ENCODE peak calls at places on chromosomes 1 and 21, in seven cellular contexts. J is gastrocnemius medialis; A is stomach; M is pancreas; Y is lower lobe of right lung; U is CD8-positive, alpha-beta T cell; Q is uterus. Z is an unnamed sample. For H3K9me3 and H3K36me3, the result is how much of the 10 kb centered on the place peaks cover.

GRCh38 chr1:231100393-231100792 is 60.3 kb upstream of the FAM89A start:
- DNase-seq in Y (no peak), J (no peak), U (no peak), M (no peak), Q (no peak), A (no peak), Z (no peak)

GRCh38 chr1:41380979-41381690 is 19.9 kb downstream of the FOXO6 start:
- DNase-seq in Q (peak), A (peak), J (no peak), M (peak), U (peak), Y (no peak), Z (no peak)

GRCh38 chr1:54359393-54360162 is 46.6 kb downstream of the SSBP3 start:
- DNase-seq in J (no peak), Y (no peak), U (no peak), M (no peak), Q (no peak), A (no peak), Z (no peak)

GRCh38 chr1:19338323-19338762 is 26.2 kb downstream of the SLC66A1 start:
- DNase-seq in U (no peak), A (no peak), Y (no peak), M (peak), J (no peak), Q (no peak), Z (peak)

GRCh38 chr1:42933060-42933586 is 25.5 kb downstream of the SLC2A1 start:
- DNase-seq in M (no peak), Q (no peak), U (no peak), Y (no peak), J (no peak), A (no peak), Z (no peak)

GRCh38 chr21:45505416-45506021 is 36.7 kb downstream of the SLC19A1 start:
- DNase-seq in U (peak), M (no peak), A (peak), Q (no peak), Y (peak), J (no peak), Z (peak)

GRCh38 chr1:177568702-177569101 is 397.9 kb downstream of the BRINP2 start:
- DNase-seq in U (no peak), J (no peak), M (no peak), Y (no peak), A (no peak), Q (no peak), Z (no peak)

GRCh38 chr1:212129781-212130180 is 94.2 kb downstream of the DTL start:
- DNase-seq in U (no peak), Y (no peak), J (no peak), Q (no peak), A (no peak), M (no peak), Z (no peak)

GRCh38 chr1:22814176-22815042 is 103.8 kb downstream of the EPHB2 start:
- DNase-seq in Q (peak), Y (peak), U (no peak), A (no peak), J (no peak), M (peak), Z (no peak)

GRCh38 chr1:185474440-185475149 is 157.6 kb upstream of the IVNS1ABP start:
- DNase-seq in M (no peak), U (peak), J (no peak), A (no peak), Y (no peak), Q (no peak), Z (no peak)

GRCh38 chr1:47984175-47984789 is 12.9 kb downstream of the TRABD2B start:
- DNase-seq in M (no peak), J (no peak), Q (no peak), U (no peak), Y (no peak), A (no peak), Z (no peak)

GRCh38 chr1:203328714-203329122 is 22.2 kb downstream of the FMOD start:
- DNase-seq in U (no peak), A (peak), Y (no peak), J (no peak), Q (no peak), M (peak), Z (peak)

GRCh38 chr1:23957096-23957495 is 2.5 kb upstream of the PNRC2 start:
- DNase-seq in A (peak), Q (no peak), Y (peak), J (no peak), M (peak), U (no peak), Z (peak)

GRCh38 chr1:173430707-173431662 is 46.1 kb upstream of the PRDX6 start:
- DNase-seq in J (peak), Y (peak), A (peak), U (peak), M (peak), Q (peak), Z (peak)

GRCh38 chr1:190747643-190748186 is 270.1 kb upstream of the BRINP3 start:
- DNase-seq in A (no peak), Q (no peak), M (no peak), U (no peak), J (no peak), Y (no peak), Z (no peak)

GRCh38 chr1:27763358-27763757 is 9.7 kb upstream of the STX12 start:
- DNase-seq in Y (no peak), U (no peak), J (no peak), A (no peak), Q (no peak), M (no peak), Z (no peak)

GRCh38 chr1:203686091-203686632 is 59.5 kb downstream of the ATP2B4 start:
- DNase-seq in M (no peak), Y (no peak), A (no peak), J (no peak), U (no peak), Q (no peak), Z (no peak)

GRCh38 chr1:46617108-46617694 is 590 bp upstream of the MOB3C start:
- DNase-seq in Y (no peak), M (no peak), U (no peak), J (no peak), Q (no peak), A (no peak), Z (no peak)

GRCh38 chr1:2991753-2992495 is 29.3 kb upstream of the ACTRT2 start:
- DNase-seq in J (no peak), Q (no peak), A (no peak), M (no peak), U (no peak), Y (no peak), Z (no peak)
- H3K9me3 ChIP-seq in J (under half), Q (under half), A (under half), M (under half), U (under half), Y (under half), Z (under half)

DNA sequence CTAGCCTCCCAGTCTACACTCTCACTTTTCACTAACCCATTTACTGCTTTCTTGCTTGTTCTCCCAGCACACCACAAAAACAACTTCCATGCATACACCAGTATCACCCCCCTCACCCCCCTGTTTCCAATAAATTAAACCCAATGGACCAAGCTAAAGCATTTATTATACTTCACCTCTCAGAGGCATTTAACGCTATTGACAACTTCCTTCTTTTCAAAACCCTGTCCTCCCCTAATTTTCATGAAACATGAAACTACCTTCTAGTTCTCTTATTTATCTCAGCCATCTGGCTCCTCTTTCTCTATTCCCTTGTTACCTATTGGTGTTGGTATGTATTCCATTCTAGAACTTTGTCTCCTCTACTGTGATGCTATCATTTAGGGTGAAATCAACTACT is 32.3 kb downstream of the PTPRC start:
- DNase-seq in M (no peak), A (no peak), Q (no peak), U (no peak), Y (no peak), J (no peak), Z (no peak)
- H3K4me3 ChIP-seq in M (no peak), A (no peak), Q (no peak), U (no peak), Y (no peak), J (no peak), Z (no peak)

GRCh38 chr1:39326836-39327235 is 122.3 kb downstream of the MACF1 start:
- DNase-seq in Q (no peak), J (no peak), A (no peak), Y (no peak), U (no peak), M (no peak), Z (no peak)
- H3K36me3 ChIP-seq in Q (under half), J (under half), A (half or more), Y (half or more), U (under half), M (under half), Z (under half)

DNA sequence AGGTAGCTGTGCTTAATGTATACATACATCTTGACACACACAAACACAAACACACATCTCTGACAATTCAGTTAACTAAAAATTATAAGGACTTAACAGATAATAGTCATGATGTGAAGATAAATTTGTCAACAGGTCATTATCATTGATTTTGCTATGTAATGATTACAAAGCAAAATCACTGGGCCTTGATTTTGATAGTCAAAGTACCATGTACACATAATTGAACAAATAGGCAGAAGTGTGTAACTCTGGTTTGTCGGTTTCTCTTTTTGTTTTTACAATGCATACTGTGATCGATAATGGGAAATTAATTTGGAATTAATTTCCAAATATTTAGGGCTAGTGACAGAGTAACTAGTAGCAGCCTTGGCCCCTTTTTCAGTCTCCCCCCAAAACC is 30.8 kb downstream of the PTBP2 start:
- DNase-seq in A (no peak), M (no peak), Y (no peak), J (no peak), U (no peak), Q (no peak), Z (no peak)
- H3K9me3 ChIP-seq in A (under half), M (under half), Y (under half), J (under half), U (under half), Q (under half), Z (under half)

DNA sequence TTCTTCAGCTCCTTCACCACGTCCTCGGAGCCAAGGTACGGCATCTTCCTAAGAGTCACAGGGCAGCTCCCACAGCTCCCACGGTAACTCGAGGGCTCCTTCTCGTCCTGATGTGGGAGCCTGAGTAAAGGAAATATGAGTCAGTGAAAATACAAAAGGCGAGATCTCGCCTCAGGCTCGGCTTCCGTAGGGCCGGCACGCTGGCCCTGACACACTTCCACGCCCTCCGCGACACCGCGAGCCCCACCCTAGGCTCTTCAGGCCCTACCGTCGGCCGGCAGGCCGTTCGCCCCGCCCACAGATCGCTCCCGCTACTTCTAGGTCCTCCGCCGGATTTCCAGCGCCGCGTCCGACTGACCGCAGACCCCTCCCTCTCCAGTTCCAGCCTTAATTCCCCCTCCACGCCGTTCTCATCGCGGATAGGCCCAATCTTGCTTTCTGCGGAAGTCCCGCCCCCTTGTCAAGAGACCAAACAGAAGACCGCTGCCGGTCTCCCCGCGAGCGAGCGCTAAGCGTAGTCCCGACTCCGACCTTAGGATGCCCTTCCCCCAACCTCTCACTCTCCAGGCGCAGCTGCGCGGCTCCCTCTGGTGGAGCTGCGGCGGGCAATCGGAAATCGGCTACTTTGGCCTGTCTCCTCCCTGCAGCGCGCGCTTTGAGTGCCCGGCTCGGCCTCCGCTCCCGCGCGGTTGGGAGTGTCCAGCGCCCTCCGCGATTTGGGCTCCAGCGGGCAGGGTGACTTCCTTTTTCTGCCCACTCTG is at the start of the genes AP4B1 and DCLRE1B:
- DNase-seq in M (peak), J (peak), Q (peak), U (peak), Y (peak), A (peak), Z (peak)
- H3K4me3 ChIP-seq in M (peak), J (peak), Q (peak), U (peak), Y (peak), A (peak), Z (peak)